ENCODE peak calls at places on chromosomes 3 and 15, in ten cellular contexts. N is bronchial epithelial cell, W is Panc1, C is transverse colon, J is kidney epithelial cell, Q is colonic mucosa, A is testis, M is ovary, F is cardiac fibroblast, L is AG09309. S is an unnamed sample.

GRCh38 chr3:49120438-49121135 is at the start of gene USP19:
- DNase-seq in N (peak), W (no peak), C (peak), J (no peak), Q (peak), A (peak), M (peak), F (peak), L (peak), S (peak)

GRCh38 chr15:78055923-78056713 is 21.4 kb downstream of the TBC1D2B start:
- DNase-seq in N (peak), W (no peak), C (peak), J (no peak), Q (peak), A (peak), M (no peak), F (no peak), L (no peak), S (peak)

GRCh38 chr3:181103605-181104004 is 114.1 kb upstream of the DNAJC19 start:
- DNase-seq in N (peak), W (no peak), C (no peak), J (no peak), Q (no peak), A (peak), M (no peak), F (no peak), L (no peak), S (no peak)

GRCh38 chr3:138463724-138464489 is 29.5 kb downstream of the ESYT3 start:
- DNase-seq in N (no peak), W (no peak), C (no peak), J (no peak), Q (no peak), A (no peak), M (no peak), F (no peak), L (no peak), S (no peak)

GRCh38 chr3:23884481-23884880 is 32.3 kb downstream of the NKIRAS1 start:
- DNase-seq in N (peak), W (no peak), C (no peak), J (no peak), Q (no peak), A (no peak), M (no peak), F (no peak), L (no peak), S (no peak)

GRCh38 chr3:7684193-7684592 is 817.4 kb upstream of the LMCD1 start:
- DNase-seq in N (peak), W (no peak), C (no peak), J (no peak), Q (no peak), A (no peak), M (no peak), F (no peak), L (no peak), S (no peak)

GRCh38 chr3:67000006-67000405 is 1.9 kb downstream of the KBTBD8 start:
- DNase-seq in N (peak), W (no peak), C (no peak), J (peak), Q (no peak), A (no peak), M (no peak), F (peak), L (no peak), S (peak)

GRCh38 chr15:22888120-22888859 is 49.8 kb downstream of the NIPA2 start:
- DNase-seq in N (peak), W (no peak), C (no peak), J (peak), Q (no peak), A (no peak), M (no peak), F (peak), L (peak), S (peak)

GRCh38 chr15:66359740-66360139 is 3.3 kb upstream of the TIPIN start:
- DNase-seq in N (peak), W (no peak), C (peak), J (no peak), Q (peak), A (no peak), M (no peak), F (no peak), L (no peak), S (no peak)

GRCh38 chr3:190120161-190121060 is at the start of gene P3H2:
- DNase-seq in N (peak), W (no peak), C (peak), J (no peak), Q (peak), A (peak), M (peak), F (peak), L (no peak), S (peak)
- H3K4me3 ChIP-seq in N (peak), W (peak), C (peak), J (peak), Q (peak), A (peak), M (peak), F (peak), L (peak), S (peak)

DNA sequence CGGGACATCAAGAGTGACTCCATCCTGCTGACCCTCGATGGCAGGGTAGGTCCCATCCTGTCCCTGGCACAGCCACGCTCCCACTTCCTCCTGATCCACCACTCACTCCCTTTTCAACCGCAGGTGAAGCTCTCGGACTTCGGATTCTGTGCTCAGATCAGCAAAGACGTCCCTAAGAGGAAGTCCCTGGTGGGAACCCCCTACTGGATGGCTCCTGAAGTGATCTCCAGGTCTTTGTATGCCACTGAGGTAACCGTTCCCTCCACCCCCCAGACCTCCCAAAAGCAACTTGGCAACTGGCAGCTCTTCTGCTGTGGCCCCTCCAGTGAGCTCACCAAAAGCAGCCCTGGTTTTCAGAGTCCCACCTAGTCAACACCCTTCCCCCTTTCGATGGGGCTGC is 9.4 kb downstream of the ANKRD63 start:
- DNase-seq in N (no peak), W (no peak), C (no peak), J (no peak), Q (no peak), A (no peak), M (no peak), F (no peak), L (no peak), S (no peak)
- TF ChIP-seq CTCF in N (no peak), W (no peak), C (no peak), J (no peak), Q (no peak), A (no peak), M (no peak), F (no peak), L (no peak), S (no peak)

DNA sequence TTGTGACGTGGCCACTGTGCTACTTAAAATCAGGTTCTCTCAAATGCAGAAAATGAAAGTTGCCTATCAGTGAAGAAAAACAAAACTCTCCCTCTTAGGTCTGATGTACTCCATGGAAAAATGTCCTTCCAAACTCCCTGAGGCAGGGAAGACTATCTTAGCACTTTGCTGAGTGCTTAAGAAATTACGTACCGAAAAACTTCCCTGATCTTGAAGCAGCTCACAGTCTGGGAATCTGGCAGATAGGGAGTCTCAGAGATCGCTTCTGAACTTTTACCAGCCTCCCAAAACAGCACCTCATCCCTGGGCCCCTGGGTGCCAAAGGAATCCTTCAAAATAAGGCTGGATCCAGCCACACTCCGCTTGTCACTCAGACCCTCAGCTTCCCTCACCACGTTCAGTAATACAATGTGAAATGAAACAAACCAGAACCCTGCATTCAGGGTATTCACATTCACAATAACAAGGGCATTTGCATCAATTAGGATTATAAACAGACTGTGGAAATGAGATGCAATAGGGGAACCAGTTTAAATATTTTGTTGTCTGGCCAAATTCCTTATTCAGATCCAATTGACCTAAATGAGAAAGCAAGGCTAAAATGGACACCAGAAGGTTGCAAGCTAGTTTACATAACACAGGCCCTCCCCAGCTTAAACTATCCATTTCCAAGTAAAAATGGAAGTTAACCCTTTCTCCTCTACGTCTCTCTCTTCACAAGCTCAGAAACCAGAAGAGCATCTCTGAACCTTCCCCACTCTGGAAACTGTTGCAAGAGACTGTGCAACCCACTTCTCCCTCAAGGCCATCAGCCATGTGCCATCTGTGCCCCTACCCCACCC is 20.9 kb downstream of the OSBPL10 start:
- DNase-seq in N (peak), W (no peak), C (no peak), J (no peak), Q (peak), A (no peak), M (no peak), F (peak), L (no peak), S (peak)
- H3K4me3 ChIP-seq in N (no peak), W (peak), C (no peak), J (no peak), Q (no peak), A (no peak), M (peak), F (peak), L (peak), S (peak)

GRCh38 chr15:72722071-72722696 is 36.2 kb downstream of the BBS4 start:
- DNase-seq in N (peak), W (peak), C (peak), J (peak), Q (peak), A (peak), M (peak), F (peak), L (peak), S (peak)
- TF ChIP-seq CTCF in N (peak), W (peak), C (peak), J (peak), Q (peak), A (peak), M (no peak), F (peak), L (peak), S (peak)